ENCODE peak calls at places on chromosome 7, in four cellular contexts. X is GM12878, W is HepG2, M is K562. Q is an unnamed sample.
A peak's percentile ranks its signal among the peaks of the same experiment; 100 is the strongest.

GRCh38 chr7:151429555-151430331 is 10.2 kb downstream of the CRYGN start:
- DNase-seq in X (peak; percentile 17), W (no peak), M (no peak), Q (no peak)

GRCh38 chr7:123494193-123494796 is 40.1 kb downstream of the IQUB start:
- DNase-seq in W (peak; percentile 27), M (peak; percentile 52), X (no peak), Q (no peak)

GRCh38 chr7:1681581-1681980 is 11.5 kb downstream of the ELFN1 start:
- DNase-seq in M (no peak), X (no peak), W (no peak), Q (no peak)

GRCh38 chr7:67251986-67252558 is 255.4 kb downstream of the TYW1 start:
- DNase-seq in W (no peak), X (no peak), M (no peak), Q (no peak)

GRCh38 chr7:27110977-27111752 is 8.7 kb upstream of the HOXA2 start:
- DNase-seq in W (no peak), M (no peak), X (no peak), Q (no peak)

GRCh38 chr7:43071604-43072003 is 40.8 kb upstream of the HECW1 start:
- DNase-seq in X (no peak), W (no peak), M (peak; percentile 23), Q (peak; percentile 88)

GRCh38 chr7:146146866-146147265 is 30.3 kb downstream of the CNTNAP2 start:
- DNase-seq in W (no peak), M (no peak), X (no peak), Q (no peak)

GRCh38 chr7:37901236-37901827 is 15.3 kb downstream of the SFRP4 start:
- DNase-seq in W (peak; percentile 56), M (peak; percentile 37), X (no peak), Q (no peak)

GRCh38 chr7:145106001-145106400 is 270.1 kb upstream of the TPK1 start:
- DNase-seq in M (no peak), X (no peak), W (no peak), Q (no peak)

GRCh38 chr7:958221-959200 is 4.0 kb upstream of the ADAP1 start:
- DNase-seq in W (no peak), X (no peak), M (no peak), Q (no peak)

GRCh38 chr7:141354251-141354650 is 197.0 kb upstream of the AGK start:
- DNase-seq in M (no peak), W (no peak), X (no peak), Q (no peak)

GRCh38 chr7:51251292-51251691 is 65.3 kb downstream of the COBL start:
- DNase-seq in M (no peak), W (no peak), X (no peak), Q (no peak)
- TF ChIP-seq ESRRA in M (no peak), W (no peak), X (no peak), Q (no peak)

DNA sequence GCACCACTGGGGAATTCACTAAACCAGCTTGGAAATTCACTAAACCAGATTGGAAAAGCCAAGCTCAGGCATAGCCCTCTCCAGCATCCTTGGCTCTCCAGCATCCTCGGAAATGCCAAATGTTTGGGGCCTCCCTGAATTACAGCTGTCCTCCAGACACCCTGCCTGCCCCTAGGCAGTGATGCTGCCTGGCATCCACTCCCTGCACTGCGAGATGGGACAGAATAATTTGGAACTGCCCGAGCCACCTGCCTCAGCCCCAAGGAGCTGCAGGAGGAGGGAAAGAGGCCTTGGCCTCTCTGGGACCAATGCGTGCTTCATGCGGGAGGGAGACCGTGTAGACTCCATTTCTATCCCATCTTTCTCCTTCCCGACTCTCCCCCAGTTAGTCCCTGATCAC is 64.3 kb downstream of the INSIG1 start:
- DNase-seq in X (no peak), M (no peak), W (no peak), Q (no peak)
- TF ChIP-seq SP1 in X (no peak), M (no peak), W (no peak), Q (no peak)

GRCh38 chr7:143388491-143389101 is 7.5 kb downstream of the ZYX start:
- DNase-seq in X (no peak), M (no peak), W (no peak), Q (peak; percentile 51)

GRCh38 chr7:143390773-143391114 is 9.6 kb downstream of the ZYX start:
- DNase-seq in M (no peak), X (no peak), W (no peak), Q (no peak)

GRCh38 chr7:143388051-143388450 is 6.9 kb downstream of the ZYX start:
- DNase-seq in X (no peak), M (peak; percentile 32), W (no peak), Q (no peak)

GRCh38 chr7:143390098-143390772 is 9.1 kb downstream of the ZYX start:
- DNase-seq in X (no peak), W (no peak), M (no peak), Q (no peak)

DNA sequence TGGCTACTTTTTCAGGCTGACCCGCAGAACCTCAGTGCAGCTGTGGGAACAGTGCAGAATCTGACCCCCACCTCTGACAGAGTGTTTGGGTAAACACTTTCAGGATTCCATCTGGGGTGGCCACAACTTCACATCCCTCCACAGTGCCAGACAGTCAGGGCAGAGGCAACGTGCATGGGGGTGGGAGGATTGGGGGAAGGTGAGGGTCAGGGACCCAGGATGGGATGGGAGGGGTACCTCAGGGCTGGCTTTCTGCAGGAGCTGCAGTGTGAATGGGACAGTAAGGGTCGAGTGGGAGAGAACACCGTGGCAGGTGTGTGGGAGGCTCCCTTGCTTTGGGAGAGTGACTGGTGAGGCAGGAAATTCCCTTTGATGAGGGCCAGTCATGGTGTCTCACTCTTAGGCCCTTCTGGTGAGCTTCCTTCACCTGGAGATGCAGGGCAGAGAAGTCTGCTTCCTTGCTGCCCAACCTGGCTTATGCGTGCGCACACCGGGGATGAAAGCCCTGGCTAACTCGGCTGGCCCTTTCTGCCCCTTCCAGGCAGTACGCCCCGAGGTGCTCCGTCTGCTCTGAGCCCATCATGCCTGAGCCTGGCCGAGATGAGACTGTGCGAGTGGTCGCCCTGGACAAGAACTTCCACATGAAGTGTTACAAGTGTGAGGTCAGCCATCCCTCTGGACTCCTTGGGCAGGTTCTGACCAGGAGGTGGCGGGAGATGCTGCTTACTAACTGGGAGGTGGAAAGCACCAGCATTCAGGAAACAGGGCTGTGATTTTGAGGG is 8.4 kb downstream of the ZYX start:
- DNase-seq in W (no peak), X (no peak), M (no peak), Q (no peak)
- TF ChIP-seq ESRRA in W (no peak), X (no peak), M (no peak), Q (no peak)

GRCh38 chr7:101553771-101554445 is 75.2 kb downstream of the MYL10 start:
- DNase-seq in M (no peak), W (no peak), X (no peak), Q (peak; percentile 9)

GRCh38 chr7:101554584-101555268 is 74.4 kb downstream of the MYL10 start:
- DNase-seq in M (no peak), W (no peak), X (no peak), Q (no peak)

GRCh38 chr7:101555921-101556275 is 73.2 kb downstream of the MYL10 start:
- DNase-seq in M (no peak), X (no peak), W (no peak), Q (no peak)

GRCh38 chr7:101556453-101556968 is 72.6 kb downstream of the MYL10 start:
- DNase-seq in M (no peak), W (no peak), X (no peak), Q (no peak)

DNA sequence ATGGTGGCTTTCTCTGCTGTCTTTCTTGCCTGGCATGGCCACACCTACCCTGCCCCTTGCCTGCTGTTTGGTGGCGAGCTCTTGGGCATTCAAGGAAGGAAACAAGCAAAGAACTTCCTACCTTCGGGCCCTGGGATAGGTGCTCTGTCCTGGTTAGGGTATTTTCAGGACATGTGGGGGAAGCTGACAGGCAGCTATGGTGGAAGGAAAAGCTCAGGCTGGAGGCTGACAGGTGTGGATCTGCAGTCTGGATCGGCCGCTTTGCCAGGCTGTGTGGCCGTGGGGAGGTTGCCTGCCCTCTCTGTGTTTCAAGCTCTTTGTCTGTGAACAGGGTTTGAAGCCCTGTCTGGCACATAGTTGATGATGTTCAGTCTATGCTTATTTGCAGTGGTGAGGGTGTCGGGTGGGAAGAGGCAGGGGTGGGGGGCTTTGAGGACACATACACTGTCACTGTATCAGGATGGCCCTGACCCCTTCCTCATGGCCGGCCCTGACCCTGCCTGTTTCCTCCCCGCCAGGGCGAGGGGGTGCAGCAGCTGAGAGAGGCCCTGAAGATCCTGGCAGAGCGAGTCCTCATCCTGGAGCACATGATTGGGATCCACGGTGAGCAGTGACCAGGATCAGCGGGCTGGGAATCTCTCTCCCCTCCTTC is 73.7 kb downstream of the MYL10 start:
- DNase-seq in X (no peak), W (no peak), M (no peak), Q (no peak)
- TF ChIP-seq SP1 in X (no peak), W (no peak), M (no peak), Q (no peak)

GRCh38 chr7:106329408-106329807 is 44.6 kb upstream of the NAMPT start:
- DNase-seq in W (no peak), M (no peak), X (no peak), Q (no peak)

GRCh38 chr7:106327538-106328481 is 43.0 kb upstream of the NAMPT start:
- DNase-seq in M (no peak), W (peak; percentile 44), X (no peak), Q (no peak)

GRCh38 chr7:106332186-106332585 is 47.4 kb upstream of the NAMPT start:
- DNase-seq in W (no peak), M (no peak), X (no peak), Q (no peak)

GRCh38 chr7:106329971-106330733 is 45.4 kb upstream of the NAMPT start:
- DNase-seq in X (no peak), M (no peak), W (no peak), Q (no peak)

GRCh38 chr7:106326594-106327537 is 42.1 kb upstream of the NAMPT start:
- DNase-seq in X (no peak), M (no peak), W (peak; percentile 56), Q (no peak)
- TF ChIP-seq ESRRA in X (no peak), M (no peak), W (no peak), Q (no peak)

GRCh38 chr7:70268179-70268578 is 669.9 kb downstream of the AUTS2 start:
- DNase-seq in X (no peak), W (no peak), M (no peak), Q (no peak)

GRCh38 chr7:70270149-70270548 is 671.9 kb downstream of the AUTS2 start:
- DNase-seq in M (no peak), W (no peak), X (no peak), Q (no peak)

GRCh38 chr7:70271617-70272081 is 673.4 kb downstream of the AUTS2 start:
- DNase-seq in W (no peak), X (no peak), M (no peak), Q (no peak)

GRCh38 chr7:70266186-70266585 is 667.9 kb downstream of the AUTS2 start:
- DNase-seq in X (no peak), M (no peak), W (no peak), Q (no peak)

DNA sequence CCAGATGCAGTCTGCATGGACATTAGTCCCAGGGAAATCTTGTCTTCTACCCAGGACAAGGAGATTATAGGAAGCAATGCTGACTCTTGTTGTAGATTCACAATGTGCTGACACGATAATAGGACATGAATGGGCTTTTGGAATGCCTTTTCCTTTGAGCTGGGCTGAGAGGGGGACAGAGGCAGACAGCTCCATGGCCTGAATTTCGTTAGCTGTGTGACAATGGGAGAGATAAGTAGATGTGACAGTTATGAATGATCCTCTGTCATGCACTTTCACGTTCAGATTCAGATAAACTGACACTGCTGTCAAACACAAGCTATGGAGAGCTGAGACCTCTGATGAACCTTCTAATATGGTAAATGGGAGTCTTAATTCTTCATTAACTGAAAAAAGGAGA is 669.1 kb downstream of the AUTS2 start:
- DNase-seq in M (no peak), X (no peak), W (no peak), Q (no peak)
- TF ChIP-seq SP1 in M (no peak), X (no peak), W (no peak), Q (no peak)